ENCODE peak calls at places on chromosomes 7 and 10, in six cellular contexts. One of them, this sample, is unnamed.

GRCh38 chr7:51539840-51540239 is 223.2 kb upstream of the COBL start:
- DNase-seq in neuronal stem cell: no peak
- DNase-seq in H9: no peak
- DNase-seq in mesenchymal stem cell: no peak
- DNase-seq in H1: no peak
- DNase-seq in mesendoderm: no peak
- DNase-seq in this sample: no peak

GRCh38 chr7:28409716-28410627 is 2.3 kb upstream of the CREB5 start:
- DNase-seq in neuronal stem cell: peak; percentile 45
- DNase-seq in H9: peak; percentile 60
- DNase-seq in mesenchymal stem cell: peak; percentile 54
- DNase-seq in H1: no peak
- DNase-seq in mesendoderm: peak; percentile 73
- DNase-seq in this sample: peak; percentile 32

GRCh38 chr10:74586088-74586585 is 240.3 kb upstream of the KAT6B start:
- DNase-seq in neuronal stem cell: no peak
- DNase-seq in H9: no peak
- DNase-seq in mesenchymal stem cell: peak; percentile 21
- DNase-seq in H1: no peak
- DNase-seq in mesendoderm: peak; percentile 21
- DNase-seq in this sample: peak; percentile 23

GRCh38 chr10:127433951-127434350 is 115.2 kb upstream of the NPS start:
- DNase-seq in neuronal stem cell: no peak
- DNase-seq in H9: no peak
- DNase-seq in mesenchymal stem cell: peak; percentile 3
- DNase-seq in H1: no peak
- DNase-seq in mesendoderm: no peak
- DNase-seq in this sample: peak; percentile 16

GRCh38 chr10:19971343-19971742 is 155.1 kb downstream of the PLXDC2 start:
- DNase-seq in neuronal stem cell: no peak
- DNase-seq in H9: no peak
- DNase-seq in mesenchymal stem cell: no peak
- DNase-seq in H1: no peak
- DNase-seq in mesendoderm: no peak
- DNase-seq in this sample: no peak

GRCh38 chr10:29657719-29658274 is 23.0 kb upstream of the SVIL start:
- DNase-seq in neuronal stem cell: no peak
- DNase-seq in H9: no peak
- DNase-seq in mesenchymal stem cell: no peak
- DNase-seq in H1: no peak
- DNase-seq in mesendoderm: no peak
- DNase-seq in this sample: no peak

GRCh38 chr7:142188846-142189245 is 69.0 kb downstream of the PRSS58 start:
- DNase-seq in neuronal stem cell: no peak
- DNase-seq in H9: no peak
- DNase-seq in mesenchymal stem cell: no peak
- DNase-seq in H1: no peak
- DNase-seq in mesendoderm: peak; percentile 17
- DNase-seq in this sample: no peak

GRCh38 chr10:131821378-131822012 is 79.3 kb upstream of the PPP2R2D start:
- DNase-seq in neuronal stem cell: no peak
- DNase-seq in H9: no peak
- DNase-seq in mesenchymal stem cell: no peak
- DNase-seq in H1: no peak
- DNase-seq in mesendoderm: no peak
- DNase-seq in this sample: no peak

GRCh38 chr7:102291056-102291915 is 4.6 kb downstream of the SH2B2 start:
- DNase-seq in neuronal stem cell: no peak
- DNase-seq in H9: no peak
- DNase-seq in mesenchymal stem cell: no peak
- DNase-seq in H1: no peak
- DNase-seq in mesendoderm: no peak
- DNase-seq in this sample: no peak

GRCh38 chr10:98269435-98269912 is 1.5 kb upstream of the LOXL4 start:
- DNase-seq in neuronal stem cell: no peak
- DNase-seq in H9: peak; percentile 60
- DNase-seq in mesenchymal stem cell: peak; percentile 65
- DNase-seq in H1: peak; percentile 17
- DNase-seq in mesendoderm: peak; percentile 92
- DNase-seq in this sample: peak; percentile 73

GRCh38 chr7:157116762-157117161 is 22.0 kb upstream of the UBE3C start:
- DNase-seq in neuronal stem cell: no peak
- DNase-seq in H9: no peak
- DNase-seq in mesenchymal stem cell: no peak
- DNase-seq in H1: no peak
- DNase-seq in mesendoderm: no peak
- DNase-seq in this sample: no peak

GRCh38 chr7:80357530-80357929 is 154.3 kb downstream of the GNAT3 start:
- DNase-seq in neuronal stem cell: no peak
- DNase-seq in H9: no peak
- DNase-seq in mesenchymal stem cell: no peak
- DNase-seq in H1: no peak
- DNase-seq in mesendoderm: no peak
- DNase-seq in this sample: peak; percentile 61

GRCh38 chr7:33710608-33711007 is 194.7 kb upstream of the BMPER start:
- DNase-seq in neuronal stem cell: no peak
- DNase-seq in H9: no peak
- DNase-seq in mesenchymal stem cell: no peak
- DNase-seq in H1: no peak
- DNase-seq in mesendoderm: peak; percentile 67
- DNase-seq in this sample: peak; percentile 14

GRCh38 chr10:72049969-72050781 is 38.2 kb downstream of the SPOCK2 start:
- DNase-seq in neuronal stem cell: no peak
- DNase-seq in H9: peak; percentile 64
- DNase-seq in mesenchymal stem cell: no peak
- DNase-seq in H1: no peak
- DNase-seq in mesendoderm: peak; percentile 61
- DNase-seq in this sample: no peak

GRCh38 chr7:103307487-103308231 is 10.4 kb downstream of the PMPCB start:
- DNase-seq in neuronal stem cell: no peak
- DNase-seq in H9: no peak
- DNase-seq in mesenchymal stem cell: peak; percentile 7
- DNase-seq in H1: no peak
- DNase-seq in mesendoderm: no peak
- DNase-seq in this sample: no peak

GRCh38 chr7:129970816-129971215 is 18.1 kb upstream of the UBE2H start:
- DNase-seq in neuronal stem cell: no peak
- DNase-seq in H9: no peak
- DNase-seq in mesenchymal stem cell: no peak
- DNase-seq in H1: no peak
- DNase-seq in mesendoderm: no peak
- DNase-seq in this sample: no peak

GRCh38 chr7:32680259-32681173 is 185.2 kb downstream of the AVL9 start:
- DNase-seq in neuronal stem cell: no peak
- DNase-seq in H9: peak; percentile 71
- DNase-seq in mesenchymal stem cell: peak; percentile 65
- DNase-seq in H1: peak; percentile 10
- DNase-seq in mesendoderm: peak; percentile 90
- DNase-seq in this sample: peak; percentile 80

GRCh38 chr10:60048146-60048545 is 141.8 kb upstream of the CCDC6 start:
- DNase-seq in neuronal stem cell: peak; percentile 47
- DNase-seq in H9: peak; percentile 66
- DNase-seq in mesenchymal stem cell: peak; percentile 13
- DNase-seq in H1: peak; percentile 47
- DNase-seq in mesendoderm: peak; percentile 93
- DNase-seq in this sample: no peak

GRCh38 chr10:69265521-69265920 is 12.8 kb upstream of the HK1 start:
- DNase-seq in neuronal stem cell: no peak
- DNase-seq in H9: no peak
- DNase-seq in mesenchymal stem cell: no peak
- DNase-seq in H1: no peak
- DNase-seq in mesendoderm: no peak
- DNase-seq in this sample: no peak

GRCh38 chr7:35797311-35797710 is 3.5 kb upstream of the SEPTIN7 start:
- DNase-seq in neuronal stem cell: no peak
- DNase-seq in H9: no peak
- DNase-seq in mesenchymal stem cell: no peak
- DNase-seq in H1: no peak
- DNase-seq in mesendoderm: no peak
- DNase-seq in this sample: no peak

GRCh38 chr7:112938895-112939588 is 147.6 kb downstream of the GPR85 start:
- DNase-seq in neuronal stem cell: peak; percentile 58
- DNase-seq in H9: peak; percentile 76
- DNase-seq in mesenchymal stem cell: peak; percentile 72
- DNase-seq in H1: no peak
- DNase-seq in mesendoderm: peak; percentile 85
- DNase-seq in this sample: peak; percentile 20

GRCh38 chr7:112942981-112943380 is 143.6 kb downstream of the GPR85 start:
- DNase-seq in neuronal stem cell: no peak
- DNase-seq in H9: no peak
- DNase-seq in mesenchymal stem cell: no peak
- DNase-seq in H1: no peak
- DNase-seq in mesendoderm: no peak
- DNase-seq in this sample: no peak

GRCh38 chr7:112937651-112938390 is 147.6 kb upstream of the TMEM168 start:
- DNase-seq in neuronal stem cell: no peak
- DNase-seq in H9: no peak
- DNase-seq in mesenchymal stem cell: peak; percentile 47
- DNase-seq in H1: no peak
- DNase-seq in mesendoderm: no peak
- DNase-seq in this sample: peak; percentile 45

GRCh38 chr7:112939589-112940313 is 146.9 kb downstream of the GPR85 start:
- DNase-seq in neuronal stem cell: peak; percentile 99
- DNase-seq in H9: peak; percentile 100
- DNase-seq in mesenchymal stem cell: peak; percentile 99
- DNase-seq in H1: peak; percentile 97
- DNase-seq in mesendoderm: peak; percentile 100
- DNase-seq in this sample: peak; percentile 99

DNA sequence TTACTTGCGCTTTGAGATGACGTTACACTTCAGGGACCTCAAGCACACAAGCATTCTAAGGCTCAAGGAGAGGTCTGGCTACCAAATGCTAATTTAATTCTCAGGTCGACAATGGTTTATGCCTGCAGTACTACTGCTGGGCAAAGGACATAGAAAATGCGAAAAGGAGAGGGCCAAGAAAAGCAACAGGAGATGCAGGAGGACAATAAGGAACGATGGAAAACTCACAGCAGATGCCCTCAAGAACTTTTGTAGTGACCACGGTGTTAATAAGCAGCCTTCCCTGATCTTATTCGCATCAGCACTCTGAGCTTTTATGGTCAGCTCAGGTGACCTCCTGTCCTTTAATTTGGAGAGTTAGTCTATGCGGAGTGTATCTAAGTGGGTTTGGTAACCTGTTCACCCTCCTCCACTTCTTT is 146.3 kb downstream of the GPR85 start:
- DNase-seq in neuronal stem cell: no peak
- DNase-seq in H9: no peak
- DNase-seq in mesenchymal stem cell: no peak
- DNase-seq in H1: no peak
- DNase-seq in mesendoderm: peak; percentile 96
- DNase-seq in this sample: no peak
- H2BK15ac ChIP-seq in neuronal stem cell: no peak overlapping the region
- H2BK15ac ChIP-seq in H9: no peak overlapping the region
- H2BK15ac ChIP-seq in mesenchymal stem cell: no peak overlapping the region
- H2BK15ac ChIP-seq in H1: no peak overlapping the region
- H2BK15ac ChIP-seq in mesendoderm: no peak overlapping the region
- H2BK15ac ChIP-seq in this sample: peak overlapping the region; percentile 84

DNA sequence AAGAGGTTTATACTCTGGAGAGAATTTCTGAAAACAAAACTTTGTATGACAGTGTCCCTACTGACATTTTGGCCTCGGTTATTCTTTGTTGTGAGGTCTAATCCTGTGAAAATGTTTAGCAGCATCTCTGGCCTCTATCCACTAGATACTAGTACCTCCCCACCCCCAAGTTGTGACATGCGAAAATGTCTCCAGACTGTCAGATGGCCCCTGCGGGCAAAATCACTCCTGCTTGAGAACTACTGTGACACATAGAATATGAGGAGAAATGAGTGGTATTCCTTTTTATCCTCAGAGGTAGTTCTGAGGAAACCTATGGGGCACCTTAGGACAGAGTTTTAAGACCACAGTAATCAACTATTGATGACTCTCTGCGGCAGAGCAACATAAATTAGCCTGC is 315.3 kb upstream of the HGF start:
- DNase-seq in neuronal stem cell: no peak
- DNase-seq in H9: no peak
- DNase-seq in mesenchymal stem cell: no peak
- DNase-seq in H1: no peak
- DNase-seq in mesendoderm: peak; percentile 10
- DNase-seq in this sample: no peak
- H2BK15ac ChIP-seq in neuronal stem cell: no peak overlapping the region
- H2BK15ac ChIP-seq in H9: no peak overlapping the region
- H2BK15ac ChIP-seq in mesenchymal stem cell: no peak overlapping the region
- H2BK15ac ChIP-seq in H1: no peak overlapping the region
- H2BK15ac ChIP-seq in mesendoderm: no peak overlapping the region
- H2BK15ac ChIP-seq in this sample: no peak overlapping the region

DNA sequence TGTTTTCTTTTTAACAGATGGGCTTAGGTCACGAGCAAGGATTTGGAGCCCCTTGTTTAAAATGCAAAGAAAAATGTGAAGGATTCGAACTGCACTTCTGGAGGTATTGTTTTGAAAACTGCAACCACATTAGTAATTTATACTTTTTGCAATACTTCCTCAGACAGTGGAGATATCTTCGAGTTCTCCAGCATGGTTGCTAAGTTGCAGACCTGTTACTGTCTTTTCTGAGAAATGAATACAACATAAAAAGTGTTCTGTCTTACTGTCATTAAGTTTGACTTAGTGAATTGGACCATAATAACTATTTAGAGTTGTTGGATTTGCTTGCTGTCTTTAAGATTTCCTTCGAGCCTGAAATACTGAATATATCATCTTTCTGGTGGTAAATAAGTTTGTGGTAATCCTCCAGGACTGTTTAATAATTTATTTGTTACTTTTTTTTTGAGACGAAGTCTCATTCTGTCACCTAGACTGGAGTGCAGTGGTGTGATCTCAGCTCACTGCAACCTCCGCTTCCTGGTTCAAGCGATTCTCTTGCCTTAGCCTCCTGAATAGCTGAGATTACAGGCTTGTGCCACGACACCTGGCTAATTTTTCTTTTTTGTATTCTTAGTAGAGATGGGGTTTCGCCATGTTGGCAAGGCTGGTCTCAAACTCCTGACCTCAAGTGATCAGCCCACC is 24.3 kb downstream of the TES start:
- DNase-seq in neuronal stem cell: no peak
- DNase-seq in H9: no peak
- DNase-seq in mesenchymal stem cell: no peak
- DNase-seq in H1: no peak
- DNase-seq in mesendoderm: no peak
- DNase-seq in this sample: no peak
- H2BK15ac ChIP-seq in neuronal stem cell: no peak overlapping the region
- H2BK15ac ChIP-seq in H9: no peak overlapping the region
- H2BK15ac ChIP-seq in mesenchymal stem cell: no peak overlapping the region
- H2BK15ac ChIP-seq in H1: no peak overlapping the region
- H2BK15ac ChIP-seq in mesendoderm: no peak overlapping the region
- H2BK15ac ChIP-seq in this sample: no peak overlapping the region

DNA sequence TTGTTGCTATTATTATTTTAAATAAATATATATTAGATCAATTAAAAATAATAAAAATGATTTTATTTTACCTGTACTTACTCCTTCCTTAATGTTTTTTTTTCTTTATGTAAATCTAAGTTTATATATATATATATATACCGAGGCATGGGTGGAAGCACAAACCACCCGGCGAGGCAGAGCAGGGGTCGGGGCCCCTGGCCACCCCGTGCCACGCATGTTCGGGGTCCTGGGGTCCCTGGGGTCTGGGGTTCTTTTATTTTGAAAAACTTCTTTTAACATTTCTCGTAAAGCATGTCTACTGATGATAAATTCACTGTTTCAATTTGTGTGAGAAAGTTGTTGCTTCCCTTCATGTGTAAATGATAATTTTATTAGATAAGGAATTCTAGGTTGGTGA is 976.1 kb downstream of the REEP3 start:
- DNase-seq in neuronal stem cell: no peak
- DNase-seq in H9: no peak
- DNase-seq in mesenchymal stem cell: no peak
- DNase-seq in H1: no peak
- DNase-seq in mesendoderm: no peak
- DNase-seq in this sample: no peak
- H2BK15ac ChIP-seq in neuronal stem cell: no peak overlapping the region
- H2BK15ac ChIP-seq in H9: no peak overlapping the region
- H2BK15ac ChIP-seq in mesenchymal stem cell: no peak overlapping the region
- H2BK15ac ChIP-seq in H1: no peak overlapping the region
- H2BK15ac ChIP-seq in mesendoderm: no peak overlapping the region
- H2BK15ac ChIP-seq in this sample: no peak overlapping the region